ENCODE peak calls at places on chromosomes 16 and 17, in nine cellular contexts. X is endothelial cell of umbilical vein, T is hepatocyte, I is spleen, S is right atrium auricular region, A is upper lobe of right lung, H is pancreas, L is left ventricle myocardium inferior, F is ascending aorta. M is an unnamed sample.

GRCh38 chr17:64326420-64327054 is 63.5 kb upstream of the TEX2 start:
- DNase-seq in X (peak; percentile 77), A (peak; percentile 89), F (peak; percentile 90), S (peak; percentile 97), H (no peak), I (peak; percentile 90), T (no peak), L (peak; percentile 89), M (peak; percentile 43)

GRCh38 chr17:11950771-11951519 is 46.3 kb downstream of the ZNF18 start:
- DNase-seq in F (no peak), T (no peak), L (no peak), I (no peak), A (no peak), X (no peak), S (no peak), H (no peak), M (peak; percentile 58)

GRCh38 chr16:21260870-21261791 is 17.0 kb downstream of the CRYM start:
- DNase-seq in L (no peak), T (peak; percentile 83), I (no peak), X (peak; percentile 75), F (peak; percentile 65), A (no peak), H (peak; percentile 37), S (no peak), M (peak; percentile 79)

GRCh38 chr16:86243123-86243473 is 267.2 kb upstream of the FOXF1 start:
- DNase-seq in S (peak; percentile 13), L (no peak), A (no peak), F (no peak), X (no peak), I (no peak), T (no peak), H (no peak), M (no peak)

GRCh38 chr16:46801428-46802049 is 29.4 kb downstream of the C16orf87 start:
- DNase-seq in H (no peak), A (no peak), I (no peak), S (no peak), L (no peak), X (peak; percentile 18), F (no peak), T (peak; percentile 51), M (peak; percentile 33)

GRCh38 chr17:49022391-49022941 is 25.3 kb downstream of the IGF2BP1 start:
- DNase-seq in H (no peak), I (no peak), S (no peak), A (no peak), L (no peak), X (peak; percentile 72), T (peak; percentile 54), F (no peak), M (peak; percentile 39)

GRCh38 chr16:17318200-17318599 is 152.6 kb downstream of the XYLT1 start:
- DNase-seq in T (peak; percentile 40), I (no peak), X (no peak), H (peak; percentile 56), L (no peak), F (no peak), S (no peak), A (no peak), M (no peak)

GRCh38 chr17:17841620-17842025 is 4.8 kb upstream of the SREBF1 start:
- DNase-seq in X (no peak), H (peak; percentile 82), F (no peak), A (peak; percentile 90), T (no peak), S (no peak), L (peak; percentile 77), I (no peak), M (no peak)

GRCh38 chr17:16377804-16378400 is 3.0 kb upstream of the UBB start:
- DNase-seq in X (peak; percentile 50), A (no peak), F (no peak), T (no peak), S (no peak), L (no peak), H (peak; percentile 62), I (no peak), M (peak; percentile 92)

GRCh38 chr17:75209061-75209460 is 3.6 kb downstream of the NUP85 start:
- DNase-seq in I (no peak), T (no peak), X (no peak), S (no peak), F (no peak), A (no peak), H (no peak), L (no peak), M (no peak)

GRCh38 chr17:2435181-2435741 is 34.4 kb upstream of the MNT start:
- DNase-seq in A (no peak), F (no peak), I (no peak), X (no peak), H (no peak), S (no peak), L (no peak), T (peak; percentile 23), M (no peak)

GRCh38 chr17:78724544-78724943 is 57.5 kb downstream of the CYTH1 start:
- DNase-seq in A (no peak), T (no peak), L (no peak), I (no peak), H (no peak), X (no peak), S (no peak), F (no peak), M (no peak)

GRCh38 chr17:62676231-62676943 is 48.9 kb downstream of the MRC2 start:
- DNase-seq in S (no peak), T (no peak), H (no peak), A (no peak), X (no peak), I (no peak), L (no peak), F (no peak), M (no peak)

GRCh38 chr16:15041260-15042011 is 14.4 kb downstream of the NTAN1 start:
- DNase-seq in L (peak; percentile 81), S (peak; percentile 89), T (no peak), F (peak; percentile 89), X (no peak), I (peak; percentile 85), H (peak; percentile 56), A (peak; percentile 85), M (no peak)

GRCh38 chr16:89827383-89828198 is 684 bp upstream of the SPIRE2 start:
- DNase-seq in F (no peak), H (no peak), A (no peak), T (peak; percentile 71), I (no peak), L (peak; percentile 46), X (peak; percentile 18), S (peak; percentile 66), M (peak; percentile 45)

GRCh38 chr17:67157732-67158639 is 87.0 kb downstream of the HELZ start:
- DNase-seq in F (no peak), S (no peak), X (peak; percentile 16), T (peak; percentile 34), A (no peak), I (no peak), L (no peak), H (no peak), M (peak; percentile 13)
- TF ChIP-seq CTCF in F (no peak), S (peak; percentile 44), X (no peak), T (peak; percentile 45), A (no peak), I (no peak), L (peak; percentile 50), H (no peak), M (peak; percentile 13)

GRCh38 chr17:41403409-41404023 is 6.1 kb upstream of the KRT31 start:
- DNase-seq in T (no peak), F (no peak), L (no peak), H (no peak), A (no peak), S (no peak), I (no peak), X (peak; percentile 41), M (no peak)

GRCh38 chr17:41406205-41406604 is 8.8 kb upstream of the KRT31 start:
- DNase-seq in T (no peak), I (no peak), L (no peak), S (no peak), H (no peak), F (peak; percentile 24), A (no peak), X (no peak), M (peak; percentile 50)

GRCh38 chr17:41404024-41404651 is 6.7 kb upstream of the KRT31 start:
- DNase-seq in S (no peak), T (peak; percentile 63), X (peak; percentile 48), F (peak; percentile 52), H (no peak), L (no peak), A (no peak), I (no peak), M (peak; percentile 100)

GRCh38 chr17:41397003-41397665 is at the start of gene KRT31:
- DNase-seq in S (no peak), H (no peak), I (no peak), X (no peak), A (no peak), T (no peak), L (no peak), F (no peak), M (no peak)

DNA sequence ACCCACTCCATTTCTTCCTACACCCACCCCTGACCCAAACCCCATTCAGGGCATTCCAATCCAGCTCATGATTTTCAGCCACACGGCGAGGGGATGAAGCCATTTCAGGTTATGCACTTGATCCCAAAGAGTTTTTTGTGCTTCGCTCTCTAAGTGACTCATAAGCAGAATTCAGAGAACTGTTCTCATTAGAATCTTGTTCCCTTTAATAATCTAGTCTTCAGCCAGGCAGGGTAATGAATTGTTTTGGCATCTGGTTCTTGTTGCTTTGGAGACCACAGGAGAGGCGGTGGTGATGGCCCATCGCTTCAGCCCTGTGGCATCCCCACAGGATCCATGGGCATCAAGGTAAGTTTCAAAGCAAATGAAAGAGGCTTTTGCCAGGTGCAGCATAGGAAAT is 4.8 kb upstream of the KRT31 start:
- DNase-seq in H (no peak), S (no peak), L (no peak), A (no peak), T (no peak), I (no peak), F (peak; percentile 35), X (no peak), M (no peak)
- H3K27me3 ChIP-seq in H (no peaks in the 10 kb centered on the region), S (no peaks in the 10 kb centered on the region), L (peaks cover 70% of the 10 kb centered on the region), A (no peaks in the 10 kb centered on the region), T (no peaks in the 10 kb centered on the region), I (no peaks in the 10 kb centered on the region), F (no peaks in the 10 kb centered on the region), X (peaks cover 17% of the 10 kb centered on the region), M (no peaks in the 10 kb centered on the region)

GRCh38 chr16:66382171-66382965 is 15.9 kb downstream of the CDH5 start:
- DNase-seq in H (no peak), T (no peak), A (no peak), I (peak; percentile 51), S (no peak), X (peak; percentile 98), L (no peak), F (no peak), M (peak; percentile 98)
- TF ChIP-seq CTCF in H (no peak), T (no peak), A (no peak), I (no peak), S (no peak), X (peak; percentile 35), L (no peak), F (no peak), M (no peak)

DNA sequence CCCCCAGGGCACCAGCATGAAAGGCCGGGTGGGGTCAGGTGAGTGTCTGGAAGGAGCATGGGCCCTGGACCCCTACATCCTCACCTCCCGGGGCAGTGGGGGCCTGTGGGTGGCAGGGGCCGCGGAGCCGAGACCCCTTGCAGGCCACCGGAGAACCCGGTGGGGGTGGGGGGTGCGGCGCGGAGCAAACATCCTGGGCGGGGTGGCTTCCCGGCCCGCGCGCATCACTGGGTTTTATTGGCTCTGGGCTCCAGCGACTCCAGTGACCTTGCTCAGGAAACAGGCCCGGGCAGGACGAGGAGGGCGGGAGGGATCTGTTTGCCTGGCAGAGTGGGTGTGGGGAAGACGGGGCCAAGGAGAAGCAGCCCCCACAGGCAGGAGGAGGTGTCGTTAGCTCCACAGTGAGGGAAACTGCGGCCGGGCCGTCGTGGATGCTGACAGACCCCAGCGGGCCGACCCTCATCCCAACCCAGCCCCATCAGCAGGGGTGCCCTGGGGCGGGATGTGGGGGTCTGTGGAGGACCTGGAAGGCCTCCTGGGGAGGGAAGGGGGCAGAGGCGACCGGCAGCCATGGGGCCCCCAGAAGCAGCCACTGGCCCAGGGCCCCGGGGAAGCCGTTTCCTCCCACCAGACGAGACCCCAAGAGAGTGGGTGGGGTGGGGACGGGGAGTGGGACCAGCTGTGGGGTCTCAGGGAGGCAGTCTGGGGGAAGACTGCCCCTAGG is 10.6 kb downstream of the SSTR5 start:
- DNase-seq in L (no peak), I (no peak), F (no peak), T (no peak), X (peak; percentile 23), A (no peak), S (no peak), H (no peak), M (no peak)
- H3K27me3 ChIP-seq in L (peaks cover 97% of the 10 kb centered on the region), I (peaks cover 70% of the 10 kb centered on the region), F (no peaks in the 10 kb centered on the region), T (no peaks in the 10 kb centered on the region), X (no peaks in the 10 kb centered on the region), A (peaks cover 74% of the 10 kb centered on the region), S (peaks cover 4% of the 10 kb centered on the region), H (no peaks in the 10 kb centered on the region), M (no peaks in the 10 kb centered on the region)

M was measured in bronchial epithelial cell.